ENCODE peak calls at places on chromosomes 1 and 21, in ten cellular contexts. M is cardiac muscle cell; V is effector CD8-positive, alpha-beta T cell; G is NCI-H2081; F is pancreas; I is fibroblast of mammary gland; T is T-helper 2 cell; K is stromal cell of bone marrow; N is iris pigment epithelial cell; S is activated CD4-positive, CD25-positive, alpha-beta regulatory T cell. P is an unnamed sample.

GRCh38 chr1:61227857-61228557 is 145.6 kb downstream of the NFIA start:
- DNase-seq in M (no peak), V (no peak), G (no peak), F (no peak), I (peak), T (no peak), K (no peak), N (no peak), S (no peak), P (no peak)

GRCh38 chr21:36218691-36219090 is 62.1 kb downstream of the DOP1B start:
- DNase-seq in M (no peak), V (no peak), G (no peak), F (no peak), I (no peak), T (no peak), K (no peak), N (no peak), S (no peak), P (no peak)

GRCh38 chr1:181152892-181153633 is 64.6 kb downstream of the IER5 start:
- DNase-seq in M (peak), V (no peak), G (no peak), F (no peak), I (peak), T (no peak), K (no peak), N (peak), S (no peak), P (no peak)

GRCh38 chr21:39000496-39000895 is 182.8 kb downstream of the PSMG1 start:
- DNase-seq in M (peak), V (no peak), G (no peak), F (no peak), I (no peak), T (peak), K (no peak), N (no peak), S (no peak), P (no peak)

GRCh38 chr21:42214081-42214750 is 4.7 kb upstream of the ABCG1 start:
- DNase-seq in M (no peak), V (no peak), G (no peak), F (peak), I (no peak), T (no peak), K (no peak), N (no peak), S (no peak), P (no peak)

GRCh38 chr1:41361495-41362356 is 492 bp downstream of the FOXO6 start:
- DNase-seq in M (no peak), V (no peak), G (peak), F (peak), I (no peak), T (peak), K (no peak), N (no peak), S (no peak), P (peak)

GRCh38 chr1:168202941-168203654 is 22.7 kb upstream of the SFT2D2 start:
- DNase-seq in M (peak), V (no peak), G (no peak), F (no peak), I (peak), T (no peak), K (peak), N (peak), S (no peak), P (no peak)

GRCh38 chr1:114040273-114041043 is 61.2 kb downstream of the OLFML3 start:
- DNase-seq in M (peak), V (no peak), G (no peak), F (no peak), I (peak), T (peak), K (peak), N (peak), S (no peak), P (no peak)

GRCh38 chr1:51294566-51295184 is 35.7 kb downstream of the TTC39A start:
- DNase-seq in M (no peak), V (no peak), G (no peak), F (no peak), I (no peak), T (peak), K (no peak), N (no peak), S (no peak), P (no peak)

GRCh38 chr1:23799570-23800395 is 771 bp downstream of the GALE start:
- DNase-seq in M (peak), V (no peak), G (no peak), F (peak), I (peak), T (peak), K (peak), N (peak), S (no peak), P (peak)

GRCh38 chr1:6445062-6445763 is 20.6 kb downstream of the ESPN start:
- DNase-seq in M (peak), V (no peak), G (no peak), F (peak), I (peak), T (peak), K (no peak), N (peak), S (no peak), P (peak)

GRCh38 chr1:43269627-43270375 is at the start of gene TMEM125:
- DNase-seq in M (no peak), V (no peak), G (no peak), F (no peak), I (no peak), T (no peak), K (no peak), N (no peak), S (no peak), P (no peak)

GRCh38 chr1:156153362-156153761 is at the start of gene SEMA4A:
- DNase-seq in M (no peak), V (no peak), G (no peak), F (no peak), I (no peak), T (no peak), K (no peak), N (no peak), S (no peak), P (no peak)

GRCh38 chr1:74343191-74343590 is 108.0 kb downstream of the TNNI3K start:
- DNase-seq in M (peak), V (no peak), G (peak), F (no peak), I (peak), T (no peak), K (no peak), N (no peak), S (no peak), P (no peak)

GRCh38 chr21:44458971-44459711 is 3.8 kb downstream of the LRRC3 start:
- DNase-seq in M (no peak), V (no peak), G (peak), F (no peak), I (no peak), T (no peak), K (no peak), N (no peak), S (no peak), P (no peak)

GRCh38 chr1:153928776-153929432 is 6.1 kb upstream of the GATAD2B start:
- DNase-seq in M (peak), V (no peak), G (peak), F (no peak), I (peak), T (no peak), K (no peak), N (no peak), S (no peak), P (no peak)

GRCh38 chr1:236067854-236068454 is 3.1 kb upstream of the NID1 start:
- DNase-seq in M (peak), V (no peak), G (no peak), F (no peak), I (peak), T (no peak), K (no peak), N (peak), S (no peak), P (no peak)

GRCh38 chr1:96384611-96385010 is 337.0 kb upstream of the PTBP2 start:
- DNase-seq in M (no peak), V (no peak), G (no peak), F (no peak), I (peak), T (no peak), K (no peak), N (no peak), S (no peak), P (no peak)

GRCh38 chr1:43639990-43640794 is 9.8 kb upstream of the KDM4A start:
- DNase-seq in M (no peak), V (no peak), G (no peak), F (no peak), I (no peak), T (no peak), K (no peak), N (no peak), S (no peak), P (no peak)

GRCh38 chr1:109243860-109244552 is 5.3 kb upstream of the CELSR2 start:
- DNase-seq in M (no peak), V (no peak), G (no peak), F (no peak), I (no peak), T (no peak), K (no peak), N (no peak), S (no peak), P (no peak)

P was measured in CD4-positive, alpha-beta T cell.